ENCODE peak calls at places on chromosome 2, in seven cellular contexts. F is GM23248, O is HCT116, T is AG04450, D is MM.1S, N is stomach, P is esophagus squamous epithelium. U is an unnamed sample. For H3K9me3, the result is how much of the 10 kb centered on the place peaks cover.

GRCh38 chr2:124131271-124131670 is 106.2 kb downstream of the CNTNAP5 start:
- DNase-seq in F (no peak), O (no peak), T (no peak), D (no peak), N (no peak), P (no peak), U (no peak)

GRCh38 chr2:68767031-68767961 is 32.7 kb downstream of the ARHGAP25 start:
- DNase-seq in F (no peak), O (no peak), T (no peak), D (peak), N (no peak), P (no peak), U (peak)

GRCh38 chr2:105725388-105725787 is 19.3 kb upstream of the NCK2 start:
- DNase-seq in F (no peak), O (no peak), T (no peak), D (no peak), N (no peak), P (no peak), U (no peak)

GRCh38 chr2:218834685-218835084 is 3.1 kb upstream of the PRKAG3 start:
- DNase-seq in F (no peak), O (no peak), T (no peak), D (no peak), N (no peak), P (no peak), U (no peak)

GRCh38 chr2:53058526-53058925 is 709.1 kb upstream of the CHAC2 start:
- DNase-seq in F (peak), O (no peak), T (no peak), D (no peak), N (no peak), P (no peak), U (no peak)

GRCh38 chr2:226376516-226377180 is 423.0 kb downstream of the IRS1 start:
- DNase-seq in F (no peak), O (no peak), T (no peak), D (no peak), N (no peak), P (no peak), U (no peak)

GRCh38 chr2:184154438-184154837 is 443.9 kb upstream of the ZNF804A start:
- DNase-seq in F (peak), O (no peak), T (no peak), D (no peak), N (no peak), P (no peak), U (no peak)

GRCh38 chr2:42068571-42069178 is 20.9 kb downstream of the PKDCC start:
- DNase-seq in F (no peak), O (no peak), T (no peak), D (no peak), N (no peak), P (no peak), U (no peak)

GRCh38 chr2:241858206-241859016 is at the start of gene PDCD1:
- DNase-seq in F (no peak), O (no peak), T (no peak), D (peak), N (peak), P (no peak), U (peak)

DNA sequence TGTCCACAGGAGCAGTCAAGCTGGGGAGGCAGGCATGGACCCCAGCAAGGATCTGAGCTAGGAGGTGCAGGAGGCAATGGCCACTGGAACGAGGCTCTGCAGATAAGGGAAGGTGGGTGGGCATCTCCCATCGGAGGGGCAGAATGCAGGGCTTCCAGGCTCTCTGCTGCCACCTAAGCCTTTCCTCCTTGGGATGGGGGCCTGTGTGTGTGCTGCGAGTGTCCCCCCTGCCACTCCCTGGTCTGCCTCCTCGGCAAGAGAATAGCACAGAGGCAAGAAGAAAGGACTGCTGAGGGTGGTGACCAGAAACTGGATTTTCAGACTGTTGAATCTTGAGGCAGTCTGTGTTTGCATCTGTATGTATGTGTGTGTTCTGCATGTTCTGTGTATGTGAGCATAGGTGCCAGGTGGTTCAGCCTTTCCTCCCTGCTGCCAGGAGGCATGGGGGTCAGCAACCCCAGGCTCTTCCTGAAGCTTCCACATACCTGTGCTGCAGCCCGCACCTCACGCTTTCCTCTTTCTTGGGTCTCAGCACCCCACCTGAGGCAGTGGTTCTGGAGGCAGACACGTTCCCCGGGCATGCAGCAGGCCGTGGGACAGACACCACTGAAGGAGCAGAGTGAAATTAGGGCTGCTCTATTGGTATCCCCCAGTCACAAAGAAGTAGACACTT is 86.7 kb downstream of the EPAS1 start:
- DNase-seq in F (no peak), O (no peak), T (no peak), D (no peak), N (no peak), P (no peak), U (no peak)
- H3K9me3 ChIP-seq in F (under half), O (under half), T (under half), D (under half), N (under half), P (under half), U (under half)

GRCh38 chr2:107621186-107621835 is 205.4 kb upstream of the RGPD4 start:
- DNase-seq in F (no peak), O (no peak), T (no peak), D (no peak), N (no peak), P (no peak), U (no peak)
- H3K9me3 ChIP-seq in F (under half), O (under half), T (under half), D (under half), N (under half), P (under half), U (under half)

DNA sequence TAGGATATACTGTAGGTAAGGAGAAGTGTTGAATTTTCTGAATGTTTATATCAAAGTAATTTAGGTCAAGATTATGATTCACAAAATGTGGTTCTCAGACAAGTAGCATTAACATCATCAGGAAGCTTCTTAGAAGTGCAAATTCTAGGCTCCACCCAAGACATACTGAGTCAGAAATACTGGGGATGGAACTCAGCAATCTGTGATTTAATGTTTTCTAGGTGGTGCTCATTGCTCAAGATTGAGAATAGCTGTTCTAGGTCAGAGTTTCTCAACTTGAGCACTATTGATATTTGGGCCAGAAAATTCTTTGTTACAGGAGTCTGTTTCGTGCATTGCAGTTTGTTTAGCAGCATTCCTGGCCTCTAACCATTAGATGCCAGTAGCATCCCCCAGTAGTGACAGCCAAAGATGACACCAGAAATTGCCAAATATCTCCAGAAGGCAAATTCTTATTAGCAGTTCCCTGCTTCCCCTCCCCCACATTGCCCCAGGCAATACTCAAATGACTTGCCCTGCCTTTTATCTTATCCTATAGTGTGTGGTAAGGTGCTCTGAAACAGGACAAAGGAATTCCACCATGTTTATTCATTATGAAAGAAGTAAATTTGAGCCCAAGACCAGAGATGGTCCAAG is 1001.2 kb downstream of the DPP10 start:
- DNase-seq in F (no peak), O (no peak), T (no peak), D (no peak), N (no peak), P (no peak), U (no peak)
- H3K9me3 ChIP-seq in F (under half), O (under half), T (under half), D (under half), N (under half), P (under half), U (under half)

GRCh38 chr2:95215018-95215612 is 7.8 kb downstream of the ZNF892 start:
- DNase-seq in F (peak), O (no peak), T (no peak), D (no peak), N (no peak), P (no peak), U (no peak)
- H3K9me3 ChIP-seq in F (under half), O (under half), T (under half), D (under half), N (half or more), P (half or more), U (half or more)

DNA sequence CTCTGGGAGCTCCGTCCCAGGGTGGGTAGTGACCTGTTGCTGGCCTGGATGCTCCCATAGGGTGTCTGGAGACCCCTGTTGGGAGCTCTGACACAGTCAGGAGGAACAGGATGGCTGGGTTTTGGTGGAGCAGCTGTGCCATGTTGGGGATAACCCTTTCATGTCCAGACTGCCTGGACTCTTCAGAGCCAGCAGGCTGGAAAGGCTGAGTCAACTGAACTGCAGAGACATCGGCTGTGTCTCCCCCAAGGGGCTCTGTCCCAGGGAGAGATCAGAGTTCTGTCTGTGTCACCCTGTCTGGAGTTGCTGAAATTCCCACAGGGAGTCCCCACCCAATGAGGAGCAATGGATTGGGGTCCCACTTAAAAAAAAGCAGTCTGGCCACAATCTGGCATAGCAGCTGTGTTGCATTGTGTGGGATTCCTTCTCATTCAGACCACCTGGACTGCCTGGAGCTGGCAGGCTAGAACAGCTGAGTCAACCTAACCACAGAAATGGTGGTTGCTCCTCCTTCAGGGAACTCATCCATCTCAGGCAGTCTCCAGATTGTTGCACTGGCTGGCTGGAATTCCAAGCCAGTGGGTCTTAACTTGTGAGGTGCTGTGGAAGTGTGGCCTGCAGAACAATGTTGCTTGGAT is 37.2 kb downstream of the AGPS start:
- DNase-seq in F (peak), O (no peak), T (peak), D (no peak), N (no peak), P (no peak), U (no peak)
- H3K9me3 ChIP-seq in F (under half), O (under half), T (under half), D (under half), N (under half), P (under half), U (under half)

DNA sequence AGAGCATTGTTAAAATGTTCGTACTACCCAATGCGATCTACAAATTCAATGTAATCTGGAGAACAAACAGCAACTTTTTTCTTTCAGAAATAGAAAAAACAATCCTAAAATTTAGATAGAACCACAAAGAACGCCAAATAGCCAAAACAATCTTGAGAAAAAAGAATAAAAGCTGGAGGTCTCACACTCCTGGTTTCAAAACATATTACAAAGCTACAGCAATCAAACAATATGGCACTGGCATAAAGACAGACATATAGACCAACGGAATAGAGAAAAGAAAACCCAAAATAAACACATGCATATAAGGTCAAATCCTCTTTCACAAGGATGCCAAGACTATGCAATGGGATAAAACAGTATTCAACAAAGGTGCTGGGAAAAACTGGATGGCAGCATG is 74.5 kb downstream of the MAP4K3 start:
- DNase-seq in F (no peak), O (no peak), T (no peak), D (no peak), N (no peak), P (no peak), U (no peak)
- H3K9me3 ChIP-seq in F (under half), O (under half), T (under half), D (under half), N (under half), P (under half), U (under half)

DNA sequence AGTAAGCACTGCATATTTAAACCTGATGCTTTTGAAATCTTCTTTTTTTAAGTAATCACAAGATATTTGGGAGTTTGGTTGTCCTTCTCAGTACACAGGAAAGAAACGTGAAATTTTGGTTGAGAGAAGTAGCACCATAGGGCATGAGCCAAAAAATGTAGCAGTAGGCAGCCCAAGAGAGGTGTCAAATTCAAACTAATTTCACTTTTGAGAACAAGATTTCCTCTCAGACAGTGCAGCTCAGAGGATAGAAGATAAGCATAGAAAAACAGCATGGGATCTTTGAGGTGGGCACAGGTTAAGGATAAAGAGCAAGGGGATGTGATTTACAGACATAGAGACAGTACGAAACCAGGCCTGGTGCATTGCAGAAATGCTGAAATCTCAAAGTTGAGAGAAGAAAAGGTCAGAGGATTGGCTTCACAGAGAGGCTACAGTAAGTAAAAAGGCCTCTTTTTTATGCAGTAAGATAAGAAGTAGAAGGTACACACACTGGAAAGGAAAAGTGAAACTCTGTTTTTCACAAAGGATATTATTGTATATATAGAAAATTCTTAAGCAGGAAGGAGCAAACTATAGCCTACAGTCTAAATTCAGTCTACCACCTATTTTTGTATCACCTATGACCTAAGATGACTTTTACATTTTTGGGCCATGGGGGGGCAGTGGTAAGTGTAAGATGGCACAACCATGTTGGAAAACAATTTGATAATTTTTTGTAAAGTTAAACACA is 89.8 kb downstream of the PKP4 start:
- DNase-seq in F (no peak), O (no peak), T (no peak), D (peak), N (no peak), P (no peak), U (no peak)
- H3K9me3 ChIP-seq in F (under half), O (under half), T (under half), D (under half), N (under half), P (under half), U (under half)

GRCh38 chr2:240348522-240348921 is 86.9 kb upstream of the GPC1 start:
- DNase-seq in F (peak), O (no peak), T (no peak), D (peak), N (no peak), P (no peak), U (peak)
- H3K9me3 ChIP-seq in F (under half), O (under half), T (under half), D (under half), N (under half), P (under half), U (under half)

U was measured in T-helper 17 cell.